ENCODE peak calls at places on chromosomes 6 and 20, in four cellular contexts. W is fibroblast of lung, V is heart left ventricle, P is astrocyte of the spinal cord. R is an unnamed sample.

GRCh38 chr20:51482836-51483235 is 59.7 kb downstream of the NFATC2 start:
- DNase-seq in W (no peak), V (no peak), P (no peak), R (no peak)

GRCh38 chr6:33985947-33986346 is 159.9 kb downstream of the GRM4 start:
- DNase-seq in W (no peak), V (no peak), P (no peak), R (no peak)

GRCh38 chr6:86331265-86331840 is 606.0 kb upstream of the HTR1E start:
- DNase-seq in W (no peak), V (no peak), P (no peak), R (no peak)

GRCh38 chr6:64733433-64733832 is 973.6 kb downstream of the EYS start:
- DNase-seq in W (no peak), V (no peak), P (no peak), R (no peak)

GRCh38 chr6:40295251-40295949 is 291.8 kb downstream of the LRFN2 start:
- DNase-seq in W (no peak), V (no peak), P (no peak), R (no peak)

GRCh38 chr6:92779758-92780157 is 639.6 kb downstream of the EPHA7 start:
- DNase-seq in W (peak), V (peak), P (peak), R (no peak)

GRCh38 chr6:31660224-31660997 is at the start of gene C6orf47:
- DNase-seq in W (peak), V (peak), P (peak), R (peak)

GRCh38 chr6:14231546-14232280 is 114.1 kb downstream of the CD83 start:
- DNase-seq in W (no peak), V (no peak), P (no peak), R (no peak)

GRCh38 chr20:59608396-59608795 is 4.1 kb downstream of the PHACTR3 start:
- DNase-seq in W (no peak), V (no peak), P (no peak), R (no peak)

GRCh38 chr6:36131517-36132220 is 1.4 kb downstream of the MAPK13 start:
- DNase-seq in W (peak), V (no peak), P (peak), R (peak)

GRCh38 chr6:5712349-5713215 is 294.1 kb downstream of the NRN1 start:
- DNase-seq in W (no peak), V (no peak), P (no peak), R (no peak)

GRCh38 chr6:24630861-24631505 is 15.0 kb downstream of the KIAA0319 start:
- DNase-seq in W (no peak), V (no peak), P (no peak), R (no peak)

GRCh38 chr6:2630891-2631458 is 119.7 kb downstream of the MYLK4 start:
- DNase-seq in W (peak), V (peak), P (peak), R (no peak)

GRCh38 chr6:118319890-118320289 is 228.2 kb upstream of the PLN start:
- DNase-seq in W (no peak), V (no peak), P (no peak), R (no peak)

GRCh38 chr6:116847234-116847633 is 18.4 kb upstream of the GPRC6A start:
- DNase-seq in W (peak), V (no peak), P (peak), R (peak)

GRCh38 chr6:126103993-126104392 is 117.7 kb downstream of the TRMT11 start:
- DNase-seq in W (no peak), V (no peak), P (no peak), R (no peak)
- TF ChIP-seq CTCF in W (no peak), V (no peak), P (no peak), R (no peak)

GRCh38 chr20:33555755-33556154 is 65.9 kb downstream of the CBFA2T2 start:
- DNase-seq in W (no peak), V (no peak), P (no peak), R (no peak)

GRCh38 chr20:33552519-33552918 is 62.6 kb downstream of the CBFA2T2 start:
- DNase-seq in W (no peak), V (no peak), P (no peak), R (no peak)

GRCh38 chr20:33551778-33552177 is 61.9 kb downstream of the CBFA2T2 start:
- DNase-seq in W (peak), V (no peak), P (no peak), R (no peak)

GRCh38 chr20:33556237-33556636 is 66.3 kb downstream of the CBFA2T2 start:
- DNase-seq in W (no peak), V (no peak), P (no peak), R (no peak)

GRCh38 chr20:33554914-33555420 is 65.1 kb downstream of the CBFA2T2 start:
- DNase-seq in W (peak), V (no peak), P (peak), R (peak)
- TF ChIP-seq CTCF in W (no peak), V (no peak), P (no peak), R (no peak)

DNA sequence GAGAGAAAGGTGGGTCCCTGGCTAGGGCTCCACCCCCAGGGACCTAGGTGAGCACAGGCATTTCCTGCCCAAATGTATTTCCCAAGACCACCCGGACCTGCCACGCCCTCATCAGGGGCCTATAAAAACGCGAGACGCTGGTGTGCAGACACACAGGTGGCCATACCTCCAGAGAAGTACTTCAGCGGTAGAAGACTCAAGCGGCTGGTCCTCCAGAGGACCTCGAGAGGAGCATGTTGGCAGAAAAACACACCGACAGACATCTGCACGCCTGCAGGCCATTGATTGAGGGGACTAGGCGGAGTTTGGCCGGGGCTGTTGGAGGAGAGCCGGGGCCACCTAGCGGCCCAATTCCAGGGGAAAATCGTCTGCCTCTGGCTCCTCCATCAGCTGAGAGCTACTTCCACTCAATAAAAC is 695.8 kb upstream of the MMS22L start:
- DNase-seq in W (no peak), V (no peak), P (no peak), R (no peak)
- TF ChIP-seq CTCF in W (no peak), V (no peak), P (no peak), R (no peak)

GRCh38 chr20:17611540-17612286 is 41.8 kb downstream of the DSTN start:
- DNase-seq in W (peak), V (no peak), P (no peak), R (peak)
- TF ChIP-seq CTCF in W (peak), V (no peak), P (no peak), R (peak)

DNA sequence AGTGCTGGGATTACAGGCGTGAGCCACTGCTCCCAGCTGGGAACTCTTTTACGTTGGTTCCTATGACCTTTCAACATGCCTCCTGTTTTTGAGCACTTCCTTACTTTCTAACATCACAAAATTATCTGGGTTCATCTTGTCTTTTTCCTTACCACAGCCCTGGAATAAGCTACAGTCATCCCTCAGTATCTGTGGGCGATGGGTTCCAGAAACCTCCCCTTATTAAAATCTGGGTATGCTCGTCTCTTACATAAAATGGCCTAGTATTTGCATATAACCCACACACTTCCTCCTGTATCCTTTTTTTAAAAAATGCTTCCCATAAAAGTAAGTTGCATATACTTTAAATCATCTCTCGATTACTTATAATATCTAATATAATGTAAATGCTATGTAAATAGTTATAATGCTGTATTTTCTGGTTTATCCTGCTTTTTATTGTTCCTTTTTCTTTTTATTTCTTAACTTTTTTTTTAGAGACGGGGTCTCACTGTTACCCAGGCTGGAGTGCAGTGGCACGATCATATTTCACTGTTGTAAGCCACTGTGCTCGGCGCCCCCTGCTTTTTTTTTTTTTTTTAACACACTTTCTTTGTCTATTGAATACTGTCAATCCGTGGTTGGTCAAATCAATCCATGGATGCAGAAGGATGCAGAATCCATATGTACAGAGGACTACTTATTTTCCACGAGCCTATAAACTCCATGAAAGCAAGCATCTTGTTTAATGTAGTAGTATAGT is 9.2 kb downstream of the RPF2 start:
- DNase-seq in W (no peak), V (no peak), P (no peak), R (no peak)
- TF ChIP-seq CTCF in W (no peak), V (no peak), P (no peak), R (no peak)

GRCh38 chr20:884983-885952 is 30.9 kb downstream of the ANGPT4 start:
- DNase-seq in W (peak), V (peak), P (peak), R (no peak)
- TF ChIP-seq CTCF in W (no peak), V (peak), P (peak), R (no peak)

DNA sequence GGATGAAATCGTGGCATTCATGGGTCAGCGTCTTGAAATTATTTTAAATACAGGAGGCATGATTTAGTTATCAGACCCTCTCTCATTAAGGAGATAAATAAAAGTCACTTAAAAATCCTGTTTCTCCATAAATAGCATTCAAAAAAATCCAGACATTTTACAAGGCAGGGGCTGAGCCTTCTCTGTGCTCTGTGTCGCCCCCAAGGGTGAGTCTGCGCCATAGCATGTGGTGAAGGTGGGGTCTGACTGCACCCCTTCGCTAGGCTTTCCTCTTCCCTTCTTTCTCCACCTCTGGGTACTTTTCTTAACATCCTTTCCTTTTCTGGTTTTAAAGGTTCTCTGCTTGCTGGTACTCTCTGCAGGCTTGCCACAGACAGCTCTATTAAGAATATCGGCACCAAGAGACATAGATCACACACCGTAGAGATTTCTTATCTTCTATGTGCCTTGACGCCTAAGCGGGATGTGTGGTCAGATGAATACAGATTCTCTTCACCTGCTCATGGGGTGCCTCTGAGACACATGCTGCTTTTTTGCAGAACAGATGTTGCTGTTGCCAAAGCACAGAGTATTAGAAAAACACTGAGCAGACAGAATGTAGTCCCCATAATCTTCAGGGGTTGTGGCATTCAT is 20.1 kb upstream of the FAM209A start:
- DNase-seq in W (no peak), V (no peak), P (no peak), R (no peak)
- TF ChIP-seq CTCF in W (peak), V (peak), P (peak), R (peak)

DNA sequence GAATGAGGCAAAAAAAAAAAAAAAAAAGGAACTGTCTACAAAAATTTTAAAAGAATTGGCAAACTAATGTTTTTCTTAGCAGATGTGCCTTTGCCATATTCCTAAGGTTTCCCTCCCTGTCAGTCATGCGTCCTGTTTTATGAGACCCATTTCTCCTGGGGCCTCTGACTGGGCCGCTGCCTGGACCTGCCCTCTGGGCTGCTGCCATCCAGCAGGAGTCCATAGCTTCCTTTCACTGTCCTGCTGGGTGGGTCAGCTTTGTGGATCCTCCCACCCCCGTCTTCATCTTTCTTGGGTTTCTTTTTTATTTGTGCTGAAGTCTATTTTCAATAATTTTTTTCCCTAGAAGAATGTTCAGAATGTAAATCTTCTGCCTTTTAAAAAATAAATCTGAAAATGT is 110.8 kb upstream of the SCP2D1 start:
- DNase-seq in W (no peak), V (no peak), P (peak), R (no peak)
- TF ChIP-seq CTCF in W (no peak), V (no peak), P (no peak), R (no peak)

GRCh38 chr6:20483902-20484497 is 50.3 kb upstream of the CDKAL1 start:
- DNase-seq in W (peak), V (no peak), P (no peak), R (no peak)
- TF ChIP-seq CTCF in W (no peak), V (no peak), P (no peak), R (no peak)

R was measured in GM13977.